ENCODE peak calls at places on chromosomes 6 and 20, in eight cellular contexts. W is IMR-90, G is stomach, U is ovary, N is colonic mucosa, L is pancreas, J is WERI-Rb-1, M is HepG2. S is an unnamed sample. For H3K9me3, the result is how much of the 10 kb centered on the place peaks cover.

GRCh38 chr6:9520417-9521151 is 894.3 kb downstream of the TFAP2A start:
- DNase-seq in W (peak), G (no peak), U (no peak), N (no peak), L (no peak), J (no peak), M (no peak), S (no peak)

GRCh38 chr6:169827372-169827771 is 76.0 kb downstream of the ERMARD start:
- DNase-seq in W (no peak), G (no peak), U (no peak), N (peak), L (no peak), J (no peak), M (no peak), S (no peak)

GRCh38 chr20:49380245-49380875 is 102.1 kb downstream of the KCNB1 start:
- DNase-seq in W (no peak), G (no peak), U (no peak), N (no peak), L (no peak), J (no peak), M (no peak), S (no peak)

GRCh38 chr6:162710936-162711335 is 16.6 kb downstream of the PRKN start:
- DNase-seq in W (no peak), G (no peak), U (no peak), N (no peak), L (no peak), J (no peak), M (no peak), S (no peak)

GRCh38 chr6:19478273-19478672 is 358.9 kb upstream of the ID4 start:
- DNase-seq in W (no peak), G (no peak), U (no peak), N (no peak), L (no peak), J (no peak), M (no peak), S (no peak)

GRCh38 chr6:17519120-17519519 is 81.0 kb upstream of the FAM8A1 start:
- DNase-seq in W (peak), G (no peak), U (no peak), N (no peak), L (no peak), J (no peak), M (no peak), S (no peak)

GRCh38 chr6:82589509-82590206 is 226.0 kb downstream of the TPBG start:
- DNase-seq in W (peak), G (no peak), U (no peak), N (no peak), L (no peak), J (peak), M (peak), S (no peak)

GRCh38 chr6:158861686-158862381 is 42.7 kb upstream of the EZR start:
- DNase-seq in W (peak), G (no peak), U (no peak), N (no peak), L (no peak), J (no peak), M (no peak), S (no peak)

GRCh38 chr6:34553750-34554149 is 2.4 kb downstream of the SPDEF start:
- DNase-seq in W (no peak), G (no peak), U (no peak), N (no peak), L (no peak), J (no peak), M (no peak), S (no peak)

GRCh38 chr6:111764238-111765182 is 108.7 kb downstream of the FYN start:
- DNase-seq in W (no peak), G (no peak), U (no peak), N (no peak), L (no peak), J (no peak), M (no peak), S (no peak)

GRCh38 chr6:139135578-139136545 is 982 bp downstream of the HECA start:
- DNase-seq in W (peak), G (peak), U (peak), N (peak), L (peak), J (peak), M (no peak), S (peak)

GRCh38 chr6:53464942-53465460 is 79.9 kb downstream of the GCLC start:
- DNase-seq in W (peak), G (no peak), U (peak), N (no peak), L (no peak), J (no peak), M (no peak), S (no peak)

GRCh38 chr6:122393339-122393896 is 6.0 kb upstream of the HSF2 start:
- DNase-seq in W (no peak), G (no peak), U (no peak), N (no peak), L (no peak), J (no peak), M (no peak), S (no peak)

GRCh38 chr20:10540636-10541493 is 105.8 kb downstream of the SLX4IP start:
- DNase-seq in W (peak), G (no peak), U (no peak), N (no peak), L (no peak), J (no peak), M (peak), S (no peak)

GRCh38 chr20:4064118-4064962 is 49.0 kb upstream of the RNF24 start:
- DNase-seq in W (peak), G (peak), U (peak), N (peak), L (peak), J (no peak), M (no peak), S (no peak)

GRCh38 chr6:39243809-39244208 is 14.5 kb upstream of the KCNK5 start:
- DNase-seq in W (no peak), G (no peak), U (no peak), N (no peak), L (no peak), J (no peak), M (no peak), S (no peak)

GRCh38 chr20:17762243-17762872 is 62.6 kb downstream of the BANF2 start:
- DNase-seq in W (no peak), G (peak), U (no peak), N (no peak), L (peak), J (no peak), M (no peak), S (no peak)

GRCh38 chr20:17417221-17417620 is 114.0 kb downstream of the BFSP1 start:
- DNase-seq in W (no peak), G (no peak), U (no peak), N (no peak), L (no peak), J (no peak), M (no peak), S (no peak)

GRCh38 chr6:159761135-159761872 is 541 bp upstream of the ACAT2 start:
- DNase-seq in W (no peak), G (peak), U (no peak), N (peak), L (peak), J (peak), M (peak), S (no peak)

GRCh38 chr6:106820412-106820852 is 154.1 kb downstream of the CD24 start:
- DNase-seq in W (peak), G (no peak), U (no peak), N (no peak), L (no peak), J (no peak), M (no peak), S (no peak)

GRCh38 chr6:69796081-69796626 is 656 bp downstream of the LMBRD1 start:
- DNase-seq in W (peak), G (peak), U (no peak), N (peak), L (peak), J (no peak), M (peak), S (peak)

GRCh38 chr20:61744691-61745396 is 320.8 kb downstream of the TAF4 start:
- DNase-seq in W (peak), G (no peak), U (no peak), N (no peak), L (no peak), J (no peak), M (no peak), S (no peak)

GRCh38 chr6:143950874-143951273 is 57.2 kb downstream of the PLAGL1 start:
- DNase-seq in W (no peak), G (no peak), U (no peak), N (no peak), L (no peak), J (no peak), M (peak), S (no peak)

DNA sequence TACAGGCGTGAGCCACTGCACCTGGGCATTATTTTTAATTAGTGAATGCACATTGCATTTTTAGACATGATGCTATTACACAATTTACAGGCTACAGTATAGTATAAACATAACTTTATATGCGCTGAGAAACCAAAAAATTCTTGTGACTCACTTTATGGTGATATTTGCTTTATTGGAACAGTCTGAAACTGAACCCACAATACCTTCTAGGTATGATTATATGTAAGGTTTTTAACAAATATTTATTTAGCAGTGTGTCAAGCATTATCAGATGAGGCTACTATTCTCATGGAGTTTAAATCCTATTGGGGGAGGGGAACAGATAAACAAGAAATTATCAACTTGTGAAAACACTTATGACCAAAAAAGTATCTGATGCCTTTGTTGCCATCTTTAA is 159.0 kb upstream of the C6orf118 start:
- DNase-seq in W (no peak), G (no peak), U (no peak), N (no peak), L (no peak), J (no peak), M (no peak), S (no peak)
- H3K9me3 ChIP-seq in W (under half), G (under half), U (under half), N (under half), L (under half), J (under half), M (under half), S (under half)

DNA sequence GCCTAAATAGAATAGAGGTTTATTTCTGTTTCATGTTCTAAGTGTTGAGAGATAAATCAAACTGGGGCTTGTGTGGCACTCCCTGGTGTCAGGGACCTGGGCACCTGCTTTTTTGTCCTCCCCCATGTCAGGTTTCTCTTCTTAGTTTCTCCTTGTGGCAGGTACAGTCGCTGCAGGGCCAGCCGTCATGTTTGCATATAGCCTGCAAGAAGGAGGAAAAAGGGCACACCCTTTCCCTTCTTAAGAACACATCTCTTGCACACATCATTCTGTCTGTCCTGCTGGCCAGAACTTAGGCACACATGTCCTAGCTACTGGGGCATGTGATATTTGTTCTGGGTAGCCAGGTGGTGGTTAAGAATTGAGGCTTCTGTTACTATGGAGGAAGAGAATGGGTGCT is 27.9 kb downstream of the CDC5L start:
- DNase-seq in W (no peak), G (peak), U (no peak), N (peak), L (no peak), J (no peak), M (no peak), S (no peak)
- H3K9me3 ChIP-seq in W (under half), G (under half), U (under half), N (under half), L (under half), J (under half), M (under half), S (under half)

GRCh38 chr6:167515873-167516507 is 191.1 kb downstream of the TTLL2 start:
- DNase-seq in W (no peak), G (no peak), U (no peak), N (no peak), L (no peak), J (no peak), M (no peak), S (no peak)

GRCh38 chr6:167512926-167513325 is 188.0 kb downstream of the TTLL2 start:
- DNase-seq in W (no peak), G (no peak), U (no peak), N (no peak), L (no peak), J (no peak), M (no peak), S (no peak)

GRCh38 chr6:167517546-167517945 is 192.7 kb downstream of the TTLL2 start:
- DNase-seq in W (no peak), G (no peak), U (no peak), N (no peak), L (no peak), J (no peak), M (no peak), S (no peak)

GRCh38 chr6:167513763-167514162 is 188.9 kb downstream of the TTLL2 start:
- DNase-seq in W (no peak), G (no peak), U (no peak), N (no peak), L (no peak), J (no peak), M (no peak), S (no peak)

GRCh38 chr6:167514524-167514923 is 189.6 kb downstream of the TTLL2 start:
- DNase-seq in W (no peak), G (no peak), U (no peak), N (no peak), L (no peak), J (no peak), M (no peak), S (no peak)
- H3K9me3 ChIP-seq in W (under half), G (under half), U (under half), N (under half), L (under half), J (under half), M (under half), S (under half)

GRCh38 chr6:137166247-137167098 is 7.0 kb downstream of the IL22RA2 start:
- DNase-seq in W (no peak), G (no peak), U (no peak), N (no peak), L (no peak), J (no peak), M (no peak), S (no peak)

GRCh38 chr6:137162692-137163303 is 10.6 kb downstream of the IL22RA2 start:
- DNase-seq in W (no peak), G (no peak), U (no peak), N (no peak), L (no peak), J (no peak), M (no peak), S (no peak)

GRCh38 chr6:137161975-137162374 is 11.5 kb downstream of the IL22RA2 start:
- DNase-seq in W (no peak), G (no peak), U (no peak), N (no peak), L (no peak), J (no peak), M (no peak), S (no peak)

GRCh38 chr6:137165375-137166246 is 7.8 kb downstream of the IL22RA2 start:
- DNase-seq in W (no peak), G (peak), U (no peak), N (peak), L (peak), J (peak), M (peak), S (no peak)

GRCh38 chr6:137163732-137164318 is 9.6 kb downstream of the IL22RA2 start:
- DNase-seq in W (no peak), G (no peak), U (no peak), N (no peak), L (no peak), J (no peak), M (no peak), S (no peak)
- H3K9me3 ChIP-seq in W (under half), G (under half), U (under half), N (under half), L (under half), J (under half), M (under half), S (under half)

GRCh38 chr6:6320901-6321300 is 439 bp upstream of the F13A1 start:
- DNase-seq in W (no peak), G (no peak), U (no peak), N (no peak), L (no peak), J (no peak), M (no peak), S (no peak)
- H3K9me3 ChIP-seq in W (under half), G (under half), U (under half), N (under half), L (under half), J (under half), M (under half), S (under half)

GRCh38 chr20:34211591-34211990 is 29.6 kb upstream of the ASIP start:
- DNase-seq in W (no peak), G (no peak), U (no peak), N (no peak), L (no peak), J (no peak), M (no peak), S (no peak)
- H3K9me3 ChIP-seq in W (under half), G (under half), U (under half), N (under half), L (under half), J (under half), M (under half), S (under half)

GRCh38 chr6:100460650-100461204 is 4.0 kb downstream of the SIM1 start:
- DNase-seq in W (no peak), G (no peak), U (no peak), N (no peak), L (no peak), J (no peak), M (no peak), S (no peak)
- H3K9me3 ChIP-seq in W (half or more), G (under half), U (under half), N (under half), L (under half), J (under half), M (under half), S (under half)

GRCh38 chr6:43291708-43292107 is 6.4 kb upstream of the SLC22A7 start:
- DNase-seq in W (no peak), G (no peak), U (no peak), N (no peak), L (no peak), J (no peak), M (no peak), S (no peak)

GRCh38 chr6:43292763-43293318 is 5.2 kb upstream of the SLC22A7 start:
- DNase-seq in W (no peak), G (no peak), U (no peak), N (no peak), L (no peak), J (no peak), M (no peak), S (no peak)

GRCh38 chr6:43292341-43292740 is 5.7 kb upstream of the SLC22A7 start:
- DNase-seq in W (no peak), G (no peak), U (no peak), N (no peak), L (no peak), J (no peak), M (no peak), S (no peak)

GRCh38 chr6:43290905-43291355 is 7.1 kb upstream of the SLC22A7 start:
- DNase-seq in W (no peak), G (no peak), U (no peak), N (peak), L (no peak), J (no peak), M (peak), S (no peak)

GRCh38 chr6:43290353-43290904 is 7.6 kb upstream of the SLC22A7 start:
- DNase-seq in W (no peak), G (no peak), U (no peak), N (peak), L (no peak), J (no peak), M (no peak), S (no peak)
- H3K9me3 ChIP-seq in W (under half), G (under half), U (under half), N (under half), L (under half), J (under half), M (under half), S (under half)